ENCODE peak calls at places on chromosomes 11 and 22, in four cellular contexts. W is mesenchymal stem cell, Q is IMR-90, Z is H1. R is an unnamed sample.

GRCh38 chr11:59756845-59757244 is 1.7 kb downstream of the STX3 start:
- DNase-seq in W (peak), Q (peak), Z (no peak), R (no peak)

GRCh38 chr22:29491012-29491411 is 11.0 kb downstream of the NEFH start:
- DNase-seq in Z (no peak), W (no peak), Q (no peak), R (no peak)

GRCh38 chr11:24234822-24235508 is 261.9 kb upstream of the LUZP2 start:
- DNase-seq in Q (peak), Z (no peak), W (peak), R (no peak)

GRCh38 chr11:13963949-13964770 is 1.6 kb downstream of the SPON1 start:
- DNase-seq in W (no peak), Z (no peak), Q (no peak), R (no peak)

GRCh38 chr22:21942407-21942895 is 10.2 kb downstream of the PPM1F start:
- DNase-seq in Q (peak), Z (no peak), W (peak), R (no peak)

GRCh38 chr11:18457435-18457834 is 1.8 kb downstream of the LDHAL6A start:
- DNase-seq in Z (no peak), Q (no peak), W (no peak), R (no peak)

GRCh38 chr11:94281321-94281720 is 23.1 kb upstream of the IZUMO1R start:
- DNase-seq in Z (no peak), Q (no peak), W (no peak), R (peak)

GRCh38 chr11:44258190-44258489 is 51.8 kb downstream of the ALX4 start:
- DNase-seq in Q (peak), W (peak), Z (no peak), R (no peak)

GRCh38 chr11:118438314-118438931 is 2.1 kb downstream of the KMT2A start:
- DNase-seq in W (peak), Z (no peak), Q (peak), R (no peak)

GRCh38 chr22:26737262-26737661 is 79.9 kb downstream of the MIAT start:
- DNase-seq in Q (no peak), W (no peak), Z (no peak), R (no peak)

GRCh38 chr11:124869331-124869730 is 4.1 kb downstream of the ROBO3 start:
- DNase-seq in Q (no peak), Z (no peak), W (no peak), R (no peak)

GRCh38 chr11:130162733-130163132 is 3.2 kb downstream of the ST14 start:
- DNase-seq in W (peak), Q (no peak), Z (no peak), R (no peak)

GRCh38 chr22:35312198-35313059 is 12.7 kb downstream of the TOM1 start:
- DNase-seq in Q (peak), W (no peak), Z (no peak), R (no peak)

GRCh38 chr11:85118151-85118550 is 509.0 kb downstream of the DLG2 start:
- DNase-seq in Q (peak), W (no peak), Z (no peak), R (no peak)

GRCh38 chr22:37353839-37354238 is 71.5 kb downstream of the CYTH4 start:
- DNase-seq in Z (no peak), W (no peak), Q (no peak), R (no peak)

GRCh38 chr11:15688351-15688792 is 573.6 kb downstream of the INSC start:
- DNase-seq in Z (no peak), W (peak), Q (peak), R (no peak)

DNA sequence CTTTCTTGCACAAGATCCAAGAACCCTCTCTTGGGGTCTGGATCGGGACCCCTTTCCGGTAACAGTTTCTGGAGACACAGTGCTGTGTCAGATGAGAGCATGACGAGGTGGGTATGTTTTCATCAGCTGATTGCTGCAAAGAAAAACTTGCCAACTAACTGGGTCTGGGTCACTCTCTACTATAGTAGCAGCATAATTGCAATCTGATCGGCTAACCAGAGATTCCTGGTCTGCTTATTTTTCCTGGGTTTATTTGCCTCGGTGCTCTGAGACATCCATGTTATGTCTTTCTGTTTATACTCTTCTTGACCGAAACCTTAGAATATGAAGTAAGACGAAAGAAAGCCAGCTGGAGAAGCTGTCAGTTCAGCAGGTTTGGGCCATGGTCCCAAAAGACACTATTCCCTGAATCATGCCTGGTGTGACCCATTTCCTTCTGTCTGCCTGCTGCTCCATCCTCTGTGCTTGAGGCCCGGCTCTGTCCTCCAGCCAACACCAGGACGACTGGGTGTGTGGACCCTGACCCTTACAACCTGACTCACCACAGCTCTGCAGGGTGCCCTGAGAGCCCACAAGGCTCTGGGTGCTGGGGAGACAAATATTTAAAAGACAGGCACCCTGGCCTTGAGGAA is 24.1 kb upstream of the CLMP start:
- DNase-seq in Q (peak), W (peak), Z (no peak), R (no peak)
- H3K27ac ChIP-seq in Q (peak), W (peak), Z (no peak), R (no peak)

GRCh38 chr11:103870821-103871309 is 165.6 kb upstream of the DDI1 start:
- DNase-seq in Q (no peak), Z (no peak), W (no peak), R (no peak)
- H3K23ac ChIP-seq in Q (no peak), Z (no peak), W (no peak), R (no peak)

GRCh38 chr11:68380786-68381622 is 68.6 kb downstream of the LRP5 start:
- DNase-seq in Z (no peak), Q (peak), W (peak), R (no peak)

GRCh38 chr11:68383976-68384501 is 71.6 kb downstream of the LRP5 start:
- DNase-seq in Q (peak), Z (peak), W (peak), R (peak)

GRCh38 chr11:68379216-68379615 is 66.8 kb downstream of the LRP5 start:
- DNase-seq in Z (no peak), W (peak), Q (no peak), R (no peak)

GRCh38 chr11:68382358-68382998 is 70.1 kb downstream of the LRP5 start:
- DNase-seq in Z (no peak), W (no peak), Q (no peak), R (no peak)

GRCh38 chr11:68381716-68382115 is 69.3 kb downstream of the LRP5 start:
- DNase-seq in Z (no peak), Q (no peak), W (no peak), R (no peak)
- H3K27ac ChIP-seq in Z (no peak), Q (peak), W (no peak), R (no peak)

DNA sequence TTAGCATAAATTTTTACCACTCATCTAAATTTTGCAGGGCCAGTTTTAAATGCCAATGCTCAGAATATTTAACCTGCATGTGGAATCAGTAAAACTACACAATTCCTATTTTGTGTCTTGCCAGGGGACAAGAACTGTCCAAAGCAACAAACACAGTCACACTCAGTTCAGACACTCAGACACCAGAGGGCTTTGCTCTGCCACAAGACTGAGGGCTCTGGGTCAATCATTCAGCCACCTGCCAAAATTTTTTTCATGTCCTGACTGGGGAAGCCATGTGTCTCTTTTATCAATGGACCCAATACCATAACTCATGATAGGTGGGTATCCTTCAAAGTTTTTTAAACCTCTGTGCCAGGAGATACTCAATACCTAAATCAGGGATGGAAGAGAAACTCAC is 304.0 kb upstream of the ANO3 start:
- DNase-seq in W (peak), Q (no peak), Z (no peak), R (no peak)
- H3K23ac ChIP-seq in W (no peak), Q (peak), Z (no peak), R (no peak)

DNA sequence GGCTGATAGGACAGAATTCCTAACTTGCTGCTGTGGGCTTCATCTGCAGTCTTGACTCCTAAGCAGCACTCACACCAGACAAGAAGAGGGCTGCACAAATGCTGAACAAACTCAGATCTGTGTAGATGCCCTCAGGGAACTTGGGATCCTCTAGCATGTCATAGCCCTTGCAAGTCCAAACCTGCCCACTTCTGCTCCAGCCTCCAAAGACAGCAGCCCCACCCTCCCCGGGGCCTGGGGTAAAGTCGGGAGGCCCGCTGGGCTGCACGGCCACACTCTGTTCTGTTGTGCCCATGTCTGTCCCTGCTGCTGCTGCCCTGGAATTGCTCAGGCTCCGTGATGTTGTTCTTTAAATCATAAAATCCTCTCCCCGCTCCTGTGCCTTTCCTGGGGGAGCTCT is 28.3 kb downstream of the DRD2 start:
- DNase-seq in Z (no peak), Q (no peak), W (no peak), R (no peak)
- H3K27ac ChIP-seq in Z (no peak), Q (no peak), W (no peak), R (no peak)

GRCh38 chr11:132960273-132960672 is 572.0 kb downstream of the OPCML start:
- DNase-seq in Q (no peak), W (no peak), Z (no peak), R (no peak)

GRCh38 chr11:132962026-132962425 is 570.3 kb downstream of the OPCML start:
- DNase-seq in W (no peak), Z (no peak), Q (peak), R (no peak)

GRCh38 chr11:132960679-132961078 is 571.6 kb downstream of the OPCML start:
- DNase-seq in Z (no peak), W (no peak), Q (no peak), R (no peak)

GRCh38 chr11:132959663-132960062 is 572.6 kb downstream of the OPCML start:
- DNase-seq in W (no peak), Z (no peak), Q (no peak), R (no peak)

GRCh38 chr11:132961453-132961852 is 570.8 kb downstream of the OPCML start:
- DNase-seq in W (no peak), Q (no peak), Z (no peak), R (no peak)
- H3K23ac ChIP-seq in W (no peak), Q (no peak), Z (no peak), R (no peak)